ENCODE peak calls at places on chromosomes 7 and 10, in ten cellular contexts. One of them, this sample, is unnamed.

GRCh38 chr7:158396982-158397862 is 190.4 kb downstream of the PTPRN2 start:
- DNase-seq in HuH-7.5: no peak
- DNase-seq in fibroblast of the conjunctiva: no peak
- DNase-seq in NCI-H1105: no peak
- DNase-seq in caudate nucleus: no peak
- DNase-seq in T-helper 17 cell: no peak
- DNase-seq in NCI-H82: no peak
- DNase-seq in memory B cell: no peak
- DNase-seq in activated T-cell treated with anti-CD3 and anti-CD28 coated beads for 1 hour: no peak
- DNase-seq in EL: no peak
- DNase-seq in this sample: no peak

GRCh38 chr7:36723951-36724664 is at the start of gene AOAH:
- DNase-seq in caudate nucleus: peak
- DNase-seq in memory B cell: peak
- DNase-seq in activated T-cell treated with anti-CD3 and anti-CD28 coated beads for 1 hour: peak
- DNase-seq in NCI-H82: no peak
- DNase-seq in NCI-H1105: no peak
- DNase-seq in EL: no peak
- DNase-seq in HuH-7.5: no peak
- DNase-seq in T-helper 17 cell: peak
- DNase-seq in fibroblast of the conjunctiva: no peak
- DNase-seq in this sample: no peak

GRCh38 chr7:54960517-54960916 is 58.3 kb upstream of the EGFR start:
- DNase-seq in HuH-7.5: no peak
- DNase-seq in activated T-cell treated with anti-CD3 and anti-CD28 coated beads for 1 hour: no peak
- DNase-seq in T-helper 17 cell: no peak
- DNase-seq in fibroblast of the conjunctiva: no peak
- DNase-seq in memory B cell: no peak
- DNase-seq in NCI-H1105: no peak
- DNase-seq in EL: peak
- DNase-seq in caudate nucleus: no peak
- DNase-seq in NCI-H82: no peak
- DNase-seq in this sample: no peak

GRCh38 chr10:1657500-1657899 is 79.8 kb downstream of the ADARB2 start:
- DNase-seq in NCI-H82: no peak
- DNase-seq in EL: no peak
- DNase-seq in T-helper 17 cell: no peak
- DNase-seq in caudate nucleus: no peak
- DNase-seq in activated T-cell treated with anti-CD3 and anti-CD28 coated beads for 1 hour: no peak
- DNase-seq in HuH-7.5: no peak
- DNase-seq in fibroblast of the conjunctiva: no peak
- DNase-seq in memory B cell: no peak
- DNase-seq in NCI-H1105: no peak
- DNase-seq in this sample: no peak

GRCh38 chr10:10351451-10351850 is 666.2 kb upstream of the CELF2 start:
- DNase-seq in HuH-7.5: no peak
- DNase-seq in NCI-H1105: no peak
- DNase-seq in T-helper 17 cell: no peak
- DNase-seq in NCI-H82: no peak
- DNase-seq in activated T-cell treated with anti-CD3 and anti-CD28 coated beads for 1 hour: no peak
- DNase-seq in memory B cell: no peak
- DNase-seq in EL: no peak
- DNase-seq in fibroblast of the conjunctiva: no peak
- DNase-seq in caudate nucleus: no peak
- DNase-seq in this sample: no peak

GRCh38 chr7:28328161-28328560 is 84.2 kb upstream of the CREB5 start:
- DNase-seq in EL: no peak
- DNase-seq in NCI-H82: no peak
- DNase-seq in caudate nucleus: no peak
- DNase-seq in T-helper 17 cell: no peak
- DNase-seq in NCI-H1105: no peak
- DNase-seq in activated T-cell treated with anti-CD3 and anti-CD28 coated beads for 1 hour: no peak
- DNase-seq in memory B cell: no peak
- DNase-seq in HuH-7.5: no peak
- DNase-seq in fibroblast of the conjunctiva: no peak
- DNase-seq in this sample: no peak

GRCh38 chr7:129609666-129610065 is 1.9 kb upstream of the NRF1 start:
- DNase-seq in fibroblast of the conjunctiva: no peak
- DNase-seq in memory B cell: no peak
- DNase-seq in T-helper 17 cell: no peak
- DNase-seq in caudate nucleus: no peak
- DNase-seq in activated T-cell treated with anti-CD3 and anti-CD28 coated beads for 1 hour: no peak
- DNase-seq in NCI-H82: no peak
- DNase-seq in EL: peak
- DNase-seq in HuH-7.5: no peak
- DNase-seq in NCI-H1105: no peak
- DNase-seq in this sample: no peak

GRCh38 chr7:128361463-128362441 is at the start of gene PRRT4:
- DNase-seq in T-helper 17 cell: peak
- DNase-seq in fibroblast of the conjunctiva: no peak
- DNase-seq in activated T-cell treated with anti-CD3 and anti-CD28 coated beads for 1 hour: peak
- DNase-seq in caudate nucleus: peak
- DNase-seq in EL: peak
- DNase-seq in NCI-H1105: peak
- DNase-seq in NCI-H82: peak
- DNase-seq in memory B cell: peak
- DNase-seq in HuH-7.5: peak
- DNase-seq in this sample: peak

GRCh38 chr7:81956520-81956919 is 186.7 kb upstream of the HGF start:
- DNase-seq in NCI-H1105: peak
- DNase-seq in T-helper 17 cell: no peak
- DNase-seq in memory B cell: no peak
- DNase-seq in fibroblast of the conjunctiva: peak
- DNase-seq in NCI-H82: peak
- DNase-seq in HuH-7.5: peak
- DNase-seq in activated T-cell treated with anti-CD3 and anti-CD28 coated beads for 1 hour: no peak
- DNase-seq in caudate nucleus: no peak
- DNase-seq in EL: peak
- DNase-seq in this sample: peak

GRCh38 chr7:97015279-97015678 is 9.4 kb downstream of the DLX5 start:
- DNase-seq in HuH-7.5: no peak
- DNase-seq in activated T-cell treated with anti-CD3 and anti-CD28 coated beads for 1 hour: no peak
- DNase-seq in caudate nucleus: no peak
- DNase-seq in fibroblast of the conjunctiva: no peak
- DNase-seq in T-helper 17 cell: no peak
- DNase-seq in NCI-H82: no peak
- DNase-seq in NCI-H1105: no peak
- DNase-seq in EL: no peak
- DNase-seq in memory B cell: no peak
- DNase-seq in this sample: no peak

GRCh38 chr10:121481222-121481621 is 117.0 kb downstream of the FGFR2 start:
- DNase-seq in fibroblast of the conjunctiva: no peak
- DNase-seq in caudate nucleus: no peak
- DNase-seq in memory B cell: no peak
- DNase-seq in EL: no peak
- DNase-seq in T-helper 17 cell: no peak
- DNase-seq in activated T-cell treated with anti-CD3 and anti-CD28 coated beads for 1 hour: no peak
- DNase-seq in NCI-H1105: no peak
- DNase-seq in NCI-H82: no peak
- DNase-seq in HuH-7.5: no peak
- DNase-seq in this sample: no peak

GRCh38 chr10:127990846-127991542 is 84.1 kb downstream of the PTPRE start:
- DNase-seq in fibroblast of the conjunctiva: no peak
- DNase-seq in HuH-7.5: no peak
- DNase-seq in T-helper 17 cell: no peak
- DNase-seq in caudate nucleus: no peak
- DNase-seq in EL: peak
- DNase-seq in activated T-cell treated with anti-CD3 and anti-CD28 coated beads for 1 hour: no peak
- DNase-seq in memory B cell: no peak
- DNase-seq in NCI-H82: no peak
- DNase-seq in NCI-H1105: no peak
- DNase-seq in this sample: peak

GRCh38 chr7:159091041-159091440 is 53.6 kb downstream of the VIPR2 start:
- DNase-seq in activated T-cell treated with anti-CD3 and anti-CD28 coated beads for 1 hour: no peak
- DNase-seq in caudate nucleus: no peak
- DNase-seq in NCI-H82: no peak
- DNase-seq in NCI-H1105: no peak
- DNase-seq in T-helper 17 cell: no peak
- DNase-seq in memory B cell: no peak
- DNase-seq in fibroblast of the conjunctiva: no peak
- DNase-seq in EL: no peak
- DNase-seq in HuH-7.5: no peak
- DNase-seq in this sample: no peak

GRCh38 chr7:79050592-79050991 is 402.9 kb downstream of the MAGI2 start:
- DNase-seq in NCI-H82: no peak
- DNase-seq in EL: peak
- DNase-seq in caudate nucleus: peak
- DNase-seq in memory B cell: no peak
- DNase-seq in fibroblast of the conjunctiva: peak
- DNase-seq in activated T-cell treated with anti-CD3 and anti-CD28 coated beads for 1 hour: no peak
- DNase-seq in NCI-H1105: peak
- DNase-seq in HuH-7.5: no peak
- DNase-seq in T-helper 17 cell: no peak
- DNase-seq in this sample: no peak

GRCh38 chr10:75429159-75429827 is 2.1 kb upstream of the LRMDA start:
- DNase-seq in EL: no peak
- DNase-seq in T-helper 17 cell: no peak
- DNase-seq in NCI-H82: no peak
- DNase-seq in activated T-cell treated with anti-CD3 and anti-CD28 coated beads for 1 hour: no peak
- DNase-seq in HuH-7.5: no peak
- DNase-seq in NCI-H1105: no peak
- DNase-seq in fibroblast of the conjunctiva: no peak
- DNase-seq in caudate nucleus: no peak
- DNase-seq in memory B cell: no peak
- DNase-seq in this sample: no peak

GRCh38 chr10:30756151-30756550 is 126.6 kb upstream of the LYZL2 start:
- DNase-seq in NCI-H82: no peak
- DNase-seq in fibroblast of the conjunctiva: no peak
- DNase-seq in EL: no peak
- DNase-seq in memory B cell: no peak
- DNase-seq in T-helper 17 cell: no peak
- DNase-seq in NCI-H1105: no peak
- DNase-seq in activated T-cell treated with anti-CD3 and anti-CD28 coated beads for 1 hour: no peak
- DNase-seq in caudate nucleus: no peak
- DNase-seq in HuH-7.5: no peak
- DNase-seq in this sample: no peak

GRCh38 chr10:11045995-11046394 is 28.3 kb downstream of the CELF2 start:
- DNase-seq in caudate nucleus: no peak
- DNase-seq in T-helper 17 cell: no peak
- DNase-seq in activated T-cell treated with anti-CD3 and anti-CD28 coated beads for 1 hour: no peak
- DNase-seq in HuH-7.5: no peak
- DNase-seq in NCI-H82: no peak
- DNase-seq in NCI-H1105: no peak
- DNase-seq in memory B cell: no peak
- DNase-seq in EL: no peak
- DNase-seq in fibroblast of the conjunctiva: no peak
- DNase-seq in this sample: no peak

GRCh38 chr10:46541735-46542566 is 14.5 kb downstream of the GPRIN2 start:
- DNase-seq in NCI-H1105: no peak
- DNase-seq in activated T-cell treated with anti-CD3 and anti-CD28 coated beads for 1 hour: no peak
- DNase-seq in NCI-H82: peak
- DNase-seq in memory B cell: no peak
- DNase-seq in HuH-7.5: no peak
- DNase-seq in EL: no peak
- DNase-seq in fibroblast of the conjunctiva: no peak
- DNase-seq in T-helper 17 cell: no peak
- DNase-seq in caudate nucleus: no peak
- DNase-seq in this sample: no peak

GRCh38 chr10:49397036-49397999 is 1.4 kb upstream of the DRGX start:
- DNase-seq in EL: no peak
- DNase-seq in T-helper 17 cell: no peak
- DNase-seq in fibroblast of the conjunctiva: no peak
- DNase-seq in memory B cell: peak
- DNase-seq in activated T-cell treated with anti-CD3 and anti-CD28 coated beads for 1 hour: no peak
- DNase-seq in NCI-H82: peak
- DNase-seq in HuH-7.5: no peak
- DNase-seq in NCI-H1105: no peak
- DNase-seq in caudate nucleus: no peak
- DNase-seq in this sample: no peak

GRCh38 chr10:43041422-43042342 is 35.2 kb upstream of the RET start:
- DNase-seq in T-helper 17 cell: no peak
- DNase-seq in activated T-cell treated with anti-CD3 and anti-CD28 coated beads for 1 hour: no peak
- DNase-seq in NCI-H1105: no peak
- DNase-seq in EL: no peak
- DNase-seq in caudate nucleus: no peak
- DNase-seq in memory B cell: no peak
- DNase-seq in fibroblast of the conjunctiva: no peak
- DNase-seq in NCI-H82: no peak
- DNase-seq in HuH-7.5: no peak
- DNase-seq in this sample: no peak

GRCh38 chr10:124020871-124021823 is 72.3 kb downstream of the CHST15 start:
- DNase-seq in caudate nucleus: no peak
- DNase-seq in NCI-H82: no peak
- DNase-seq in T-helper 17 cell: no peak
- DNase-seq in NCI-H1105: peak
- DNase-seq in HuH-7.5: no peak
- DNase-seq in activated T-cell treated with anti-CD3 and anti-CD28 coated beads for 1 hour: no peak
- DNase-seq in memory B cell: no peak
- DNase-seq in EL: no peak
- DNase-seq in fibroblast of the conjunctiva: no peak
- DNase-seq in this sample: no peak

GRCh38 chr7:81676813-81677212 is 93.0 kb downstream of the HGF start:
- DNase-seq in EL: peak
- DNase-seq in caudate nucleus: no peak
- DNase-seq in memory B cell: no peak
- DNase-seq in T-helper 17 cell: no peak
- DNase-seq in NCI-H82: peak
- DNase-seq in activated T-cell treated with anti-CD3 and anti-CD28 coated beads for 1 hour: no peak
- DNase-seq in NCI-H1105: no peak
- DNase-seq in HuH-7.5: no peak
- DNase-seq in fibroblast of the conjunctiva: no peak
- DNase-seq in this sample: no peak

GRCh38 chr10:29647483-29647882 is 12.7 kb upstream of the SVIL start:
- DNase-seq in NCI-H82: no peak
- DNase-seq in HuH-7.5: no peak
- DNase-seq in fibroblast of the conjunctiva: no peak
- DNase-seq in caudate nucleus: no peak
- DNase-seq in T-helper 17 cell: no peak
- DNase-seq in activated T-cell treated with anti-CD3 and anti-CD28 coated beads for 1 hour: no peak
- DNase-seq in NCI-H1105: no peak
- DNase-seq in memory B cell: no peak
- DNase-seq in EL: no peak
- DNase-seq in this sample: no peak

GRCh38 chr10:28676297-28676967 is 889 bp upstream of the BAMBI start:
- DNase-seq in activated T-cell treated with anti-CD3 and anti-CD28 coated beads for 1 hour: peak
- DNase-seq in T-helper 17 cell: no peak
- DNase-seq in NCI-H82: peak
- DNase-seq in HuH-7.5: peak
- DNase-seq in NCI-H1105: no peak
- DNase-seq in caudate nucleus: no peak
- DNase-seq in memory B cell: no peak
- DNase-seq in fibroblast of the conjunctiva: no peak
- DNase-seq in EL: peak
- DNase-seq in this sample: peak

GRCh38 chr10:112082134-112082533 is 101.4 kb downstream of the GPAM start:
- DNase-seq in HuH-7.5: no peak
- DNase-seq in caudate nucleus: no peak
- DNase-seq in NCI-H1105: peak
- DNase-seq in activated T-cell treated with anti-CD3 and anti-CD28 coated beads for 1 hour: no peak
- DNase-seq in EL: no peak
- DNase-seq in fibroblast of the conjunctiva: no peak
- DNase-seq in T-helper 17 cell: no peak
- DNase-seq in NCI-H82: peak
- DNase-seq in memory B cell: no peak
- DNase-seq in this sample: no peak

GRCh38 chr10:6595499-6595898 is 15.4 kb upstream of the PRKCQ start:
- DNase-seq in memory B cell: no peak
- DNase-seq in activated T-cell treated with anti-CD3 and anti-CD28 coated beads for 1 hour: no peak
- DNase-seq in caudate nucleus: no peak
- DNase-seq in NCI-H1105: no peak
- DNase-seq in T-helper 17 cell: no peak
- DNase-seq in NCI-H82: no peak
- DNase-seq in fibroblast of the conjunctiva: no peak
- DNase-seq in EL: no peak
- DNase-seq in HuH-7.5: no peak
- DNase-seq in this sample: no peak

GRCh38 chr10:102175415-102175814 is 23.2 kb downstream of the NOLC1 start:
- DNase-seq in activated T-cell treated with anti-CD3 and anti-CD28 coated beads for 1 hour: no peak
- DNase-seq in T-helper 17 cell: no peak
- DNase-seq in fibroblast of the conjunctiva: no peak
- DNase-seq in EL: peak
- DNase-seq in NCI-H1105: no peak
- DNase-seq in NCI-H82: no peak
- DNase-seq in caudate nucleus: no peak
- DNase-seq in HuH-7.5: no peak
- DNase-seq in memory B cell: no peak
- DNase-seq in this sample: peak

GRCh38 chr7:135717686-135718085 is 10.3 kb downstream of the SLC13A4 start:
- DNase-seq in HuH-7.5: no peak
- DNase-seq in fibroblast of the conjunctiva: no peak
- DNase-seq in memory B cell: no peak
- DNase-seq in caudate nucleus: no peak
- DNase-seq in EL: no peak
- DNase-seq in T-helper 17 cell: no peak
- DNase-seq in activated T-cell treated with anti-CD3 and anti-CD28 coated beads for 1 hour: no peak
- DNase-seq in NCI-H82: peak
- DNase-seq in NCI-H1105: no peak
- DNase-seq in this sample: no peak